ENCODE peak calls at places on chromosomes 7 and 10, in six cellular contexts. U is GM23248, Q is SK-N-SH, N is HCT116, R is neural progenitor cell, M is MM.1S. D is an unnamed sample.

GRCh38 chr7:148701414-148701813 is 2.7 kb downstream of the CUL1 start:
- DNase-seq in U (peak), Q (no peak), N (no peak), R (no peak), M (no peak), D (no peak)

GRCh38 chr7:29353810-29354209 is 159.2 kb downstream of the CHN2 start:
- DNase-seq in U (no peak), Q (no peak), N (no peak), R (no peak), M (no peak), D (no peak)

GRCh38 chr7:114662002-114662677 is 247.5 kb downstream of the FOXP2 start:
- DNase-seq in U (no peak), Q (no peak), N (no peak), R (no peak), M (no peak), D (no peak)

GRCh38 chr7:24456526-24457214 is 116.6 kb upstream of the PALS2 start:
- DNase-seq in U (no peak), Q (no peak), N (no peak), R (no peak), M (peak), D (no peak)

GRCh38 chr10:34759161-34759836 is 55.8 kb downstream of the PARD3 start:
- DNase-seq in U (no peak), Q (no peak), N (no peak), R (no peak), M (no peak), D (peak)

GRCh38 chr7:123996327-123996625 is 36.6 kb downstream of the TMEM229A start:
- DNase-seq in U (no peak), Q (no peak), N (no peak), R (no peak), M (no peak), D (no peak)

GRCh38 chr7:117010375-117011133 is 57.3 kb downstream of the ST7 start:
- DNase-seq in U (peak), Q (no peak), N (no peak), R (no peak), M (no peak), D (peak)

GRCh38 chr10:44995914-44996633 is 4.6 kb upstream of the ZNF22 start:
- DNase-seq in U (peak), Q (no peak), N (no peak), R (no peak), M (no peak), D (no peak)

GRCh38 chr10:102342958-102343357 is 52.5 kb upstream of the NFKB2 start:
- DNase-seq in U (peak), Q (no peak), N (no peak), R (no peak), M (no peak), D (peak)

GRCh38 chr10:3336673-3337293 is 164.2 kb upstream of the PITRM1 start:
- DNase-seq in U (no peak), Q (no peak), N (no peak), R (no peak), M (no peak), D (no peak)

GRCh38 chr10:78224602-78225001 is 190.9 kb downstream of the RPS24 start:
- DNase-seq in U (peak), Q (no peak), N (no peak), R (no peak), M (no peak), D (no peak)

GRCh38 chr10:132904169-132904813 is 38.1 kb downstream of the CFAP46 start:
- DNase-seq in U (peak), Q (peak), N (peak), R (peak), M (peak), D (peak)

GRCh38 chr10:59237775-59238174 is 61.3 kb downstream of the PHYHIPL start:
- DNase-seq in U (no peak), Q (no peak), N (no peak), R (no peak), M (no peak), D (no peak)

GRCh38 chr10:57628592-57629284 is 639.0 kb downstream of the IPMK start:
- DNase-seq in U (no peak), Q (no peak), N (no peak), R (no peak), M (no peak), D (no peak)
- TF ChIP-seq EZH2phosphoT487 in U (no peak), Q (no peak), N (no peak), R (no peak), M (no peak), D (no peak)

GRCh38 chr7:22979251-22979650 is 34.7 kb downstream of the HYCC1 start:
- DNase-seq in U (no peak), Q (no peak), N (no peak), R (no peak), M (no peak), D (no peak)
- H3K4me2 ChIP-seq in U (peak), Q (no peak), N (no peak), R (no peak), M (no peak), D (no peak)

GRCh38 chr10:99387071-99387470 is 43.4 kb downstream of the GOT1 start:
- DNase-seq in U (no peak), Q (no peak), N (no peak), R (no peak), M (no peak), D (no peak)
- H3K9ac ChIP-seq in U (no peak), Q (no peak), N (no peak), R (no peak), M (no peak), D (no peak)

GRCh38 chr7:99422091-99422624 is 13.4 kb downstream of the BUD31 start:
- DNase-seq in U (no peak), Q (peak), N (no peak), R (no peak), M (no peak), D (no peak)
- TF ChIP-seq EZH2phosphoT487 in U (no peak), Q (no peak), N (no peak), R (no peak), M (no peak), D (no peak)

GRCh38 chr10:123808286-123808685 is 83.3 kb downstream of the CPXM2 start:
- DNase-seq in U (peak), Q (no peak), N (no peak), R (no peak), M (no peak), D (no peak)
- H3K4me2 ChIP-seq in U (peak), Q (no peak), N (no peak), R (no peak), M (no peak), D (no peak)

DNA sequence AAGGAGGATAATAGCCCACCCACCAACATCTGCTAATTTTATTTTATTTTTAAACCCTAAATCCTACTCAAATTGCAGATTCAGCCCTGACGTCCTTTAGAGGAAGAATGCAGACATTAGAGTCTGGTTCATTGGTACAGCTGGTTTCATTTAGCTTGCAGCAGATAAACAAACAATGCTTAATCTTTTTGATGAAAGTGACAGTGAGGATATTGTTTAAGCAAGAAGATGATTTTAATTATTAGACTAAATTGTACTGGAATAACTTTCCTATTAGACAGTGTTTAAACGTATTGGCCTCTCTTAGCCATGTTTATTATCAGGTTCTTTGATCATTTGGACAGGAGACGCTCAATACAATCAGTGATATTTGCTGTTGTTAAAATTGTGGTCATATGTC is 164.8 kb downstream of the CDK14 start:
- DNase-seq in U (no peak), Q (peak), N (no peak), R (no peak), M (no peak), D (no peak)
- H3K9ac ChIP-seq in U (no peak), Q (no peak), N (no peak), R (no peak), M (no peak), D (no peak)

GRCh38 chr7:106779877-106780276 is 85.2 kb upstream of the PIK3CG start:
- DNase-seq in U (no peak), Q (no peak), N (peak), R (peak), M (peak), D (peak)
- TF ChIP-seq EZH2phosphoT487 in U (no peak), Q (no peak), N (no peak), R (no peak), M (no peak), D (no peak)

GRCh38 chr7:112575864-112576263 is 95.1 kb downstream of the LSMEM1 start:
- DNase-seq in U (no peak), Q (no peak), N (no peak), R (no peak), M (no peak), D (no peak)
- H3K4me2 ChIP-seq in U (no peak), Q (no peak), N (no peak), R (no peak), M (no peak), D (no peak)

GRCh38 chr7:121002-121401 is 71.4 kb upstream of the FAM20C start:
- DNase-seq in U (no peak), Q (no peak), N (no peak), R (no peak), M (no peak), D (no peak)
- H3K9ac ChIP-seq in U (no peak), Q (no peak), N (no peak), R (no peak), M (no peak), D (no peak)

D was measured in PC-3.